ENCODE peak calls at places on chromosomes 12 and 14, in eight cellular contexts. C is CD4-positive, CD25-positive, alpha-beta regulatory T cell; I is Right ventricle myocardium superior; Q is EH; A is posterior vena cava; K is NCI-H446; W is stimulated activated naive CD8-positive, alpha-beta T cell treated with anti-CD3 and anti-CD28 coated beads, Interleukin-15, amount 100 ng/mL, for 72 hours; G is HT1080. Y is an unnamed sample.

GRCh38 chr14:35932659-35933159 is 106.6 kb downstream of the BRMS1L start:
- DNase-seq in C (no peak), I (no peak), Q (no peak), A (no peak), K (no peak), W (peak), G (no peak), Y (no peak)

GRCh38 chr14:51333299-51333698 is 93.3 kb downstream of the TMX1 start:
- DNase-seq in C (no peak), I (no peak), Q (no peak), A (no peak), K (no peak), W (no peak), G (no peak), Y (no peak)

GRCh38 chr12:121124402-121125109 is 8.1 kb upstream of the P2RX7 start:
- DNase-seq in C (no peak), I (no peak), Q (peak), A (peak), K (no peak), W (peak), G (peak), Y (peak)

GRCh38 chr14:38866461-38866860 is 236.6 kb downstream of the SEC23A start:
- DNase-seq in C (no peak), I (no peak), Q (no peak), A (no peak), K (no peak), W (no peak), G (no peak), Y (no peak)

GRCh38 chr12:15778126-15778525 is 11.1 kb downstream of the EPS8 start:
- DNase-seq in C (no peak), I (no peak), Q (peak), A (no peak), K (no peak), W (no peak), G (no peak), Y (no peak)

GRCh38 chr12:2856051-2856450 is 788 bp downstream of the TEX52 start:
- DNase-seq in C (no peak), I (no peak), Q (peak), A (peak), K (no peak), W (no peak), G (no peak), Y (peak)

GRCh38 chr12:11941601-11942360 is 129.0 kb upstream of the BCL2L14 start:
- DNase-seq in C (no peak), I (no peak), Q (peak), A (no peak), K (peak), W (no peak), G (peak), Y (no peak)

GRCh38 chr12:82099216-82099615 is 259.0 kb downstream of the CCDC59 start:
- DNase-seq in C (no peak), I (no peak), Q (no peak), A (no peak), K (peak), W (no peak), G (peak), Y (peak)

GRCh38 chr12:50224026-50224692 is 57.0 kb upstream of the CERS5 start:
- DNase-seq in C (peak), I (no peak), Q (peak), A (no peak), K (peak), W (peak), G (peak), Y (peak)

GRCh38 chr12:75892779-75893408 is 138.7 kb downstream of the PHLDA1 start:
- DNase-seq in C (no peak), I (no peak), Q (peak), A (no peak), K (no peak), W (no peak), G (peak), Y (no peak)

GRCh38 chr14:44462372-44462771 is 44.7 kb downstream of the FSCB start:
- DNase-seq in C (no peak), I (no peak), Q (no peak), A (no peak), K (peak), W (no peak), G (no peak), Y (no peak)